ENCODE peak calls at places on chromosome 9, in nine cellular contexts. U is HS-27A; Q is M059J; L is stimulated activated CD4-positive, alpha-beta T cell treated with anti-CD3 and anti-CD28 coated beads, Interleukin-1b, Interleukin-23, amount 100 ng/mL, for 24 hours; Z is IMR-90; V is activated T-cell treated with anti-CD3 and anti-CD28 coated beads, Interleukin-2, amount 50 U/mL, for 72 hours; E is MG63; O is ELR; G is activated naive CD4-positive, alpha-beta T cell. J is an unnamed sample.

GRCh38 chr9:70389642-70390266 is 24.7 kb downstream of the KLF9 start:
- DNase-seq in U (no peak), Q (peak; percentile 38), L (no peak), Z (peak; percentile 49), V (no peak), E (no peak), O (peak; percentile 42), G (no peak), J (no peak)

GRCh38 chr9:89522261-89522978 is 24.5 kb upstream of the SEMA4D start:
- DNase-seq in U (no peak), Q (peak; percentile 68), L (no peak), Z (no peak), V (peak; percentile 81), E (no peak), O (peak; percentile 1), G (no peak), J (peak; percentile 82)

GRCh38 chr9:18359335-18359734 is 114.6 kb upstream of the ADAMTSL1 start:
- DNase-seq in U (no peak), Q (peak; percentile 79), L (no peak), Z (peak; percentile 83), V (no peak), E (no peak), O (peak; percentile 79), G (no peak), J (no peak)

GRCh38 chr9:109907400-109907799 is 127.4 kb downstream of the PALM2AKAP2 start:
- DNase-seq in U (no peak), Q (no peak), L (no peak), Z (no peak), V (no peak), E (no peak), O (no peak), G (no peak), J (no peak)

GRCh38 chr9:14198544-14199510 is 115.1 kb downstream of the NFIB start:
- DNase-seq in U (no peak), Q (peak; percentile 58), L (no peak), Z (no peak), V (no peak), E (peak; percentile 100), O (no peak), G (no peak), J (no peak)

GRCh38 chr9:74122661-74123060 is 374.5 kb upstream of the RORB start:
- DNase-seq in U (no peak), Q (no peak), L (no peak), Z (no peak), V (peak; percentile 4), E (no peak), O (no peak), G (no peak), J (no peak)

GRCh38 chr9:117535439-117535838 is 120.6 kb upstream of the ASTN2 start:
- DNase-seq in U (no peak), Q (no peak), L (no peak), Z (no peak), V (no peak), E (no peak), O (no peak), G (no peak), J (no peak)

GRCh38 chr9:124423155-124423554 is 7.9 kb upstream of the PSMB7 start:
- DNase-seq in U (no peak), Q (no peak), L (no peak), Z (no peak), V (no peak), E (no peak), O (no peak), G (no peak), J (no peak)

GRCh38 chr9:137253717-137254623 is 1.2 kb upstream of the NELFB start:
- DNase-seq in U (no peak), Q (peak; percentile 26), L (no peak), Z (no peak), V (no peak), E (no peak), O (peak; percentile 40), G (no peak), J (no peak)

GRCh38 chr9:137475666-137476065 is 16.5 kb upstream of the NSMF start:
- DNase-seq in U (no peak), Q (no peak), L (no peak), Z (no peak), V (no peak), E (no peak), O (no peak), G (no peak), J (no peak)

GRCh38 chr9:130576176-130576575 is 3.2 kb upstream of the FUBP3 start:
- DNase-seq in U (no peak), Q (no peak), L (no peak), Z (no peak), V (no peak), E (no peak), O (no peak), G (no peak), J (no peak)

GRCh38 chr9:20848490-20848889 is 164.4 kb downstream of the FOCAD start:
- DNase-seq in U (no peak), Q (peak; percentile 62), L (no peak), Z (peak; percentile 41), V (no peak), E (no peak), O (peak; percentile 45), G (no peak), J (no peak)

GRCh38 chr9:136886610-136887597 is 588 bp downstream of the TRAF2 start:
- DNase-seq in U (no peak), Q (peak; percentile 24), L (peak; percentile 46), Z (peak; percentile 16), V (peak; percentile 61), E (peak; percentile 41), O (peak; percentile 46), G (no peak), J (peak; percentile 56)

GRCh38 chr9:80285325-80285724 is 713.6 kb downstream of the TLE4 start:
- DNase-seq in U (no peak), Q (peak; percentile 8), L (no peak), Z (peak; percentile 7), V (no peak), E (no peak), O (peak; percentile 20), G (no peak), J (no peak)

GRCh38 chr9:129832957-129833356 is 2.1 kb downstream of the C9orf78 start:
- DNase-seq in U (no peak), Q (peak; percentile 46), L (no peak), Z (peak; percentile 20), V (no peak), E (no peak), O (peak; percentile 30), G (no peak), J (no peak)

GRCh38 chr9:89530721-89531120 is 32.8 kb upstream of the SEMA4D start:
- DNase-seq in U (no peak), Q (no peak), L (no peak), Z (no peak), V (no peak), E (no peak), O (no peak), G (no peak), J (no peak)

GRCh38 chr9:106307670-106308069 is 555.3 kb upstream of the ZNF462 start:
- DNase-seq in U (no peak), Q (no peak), L (no peak), Z (no peak), V (no peak), E (no peak), O (peak; percentile 36), G (no peak), J (no peak)

GRCh38 chr9:133090752-133091325 is 29.1 kb downstream of the CEL start:
- DNase-seq in U (no peak), Q (no peak), L (no peak), Z (no peak), V (no peak), E (no peak), O (no peak), G (no peak), J (no peak)

GRCh38 chr9:68530618-68531017 is 10.1 kb downstream of the TMEM252 start:
- DNase-seq in U (no peak), Q (no peak), L (no peak), Z (peak; percentile 19), V (no peak), E (no peak), O (no peak), G (no peak), J (no peak)

GRCh38 chr9:8863064-8863463 is 1063.5 kb upstream of the DMAC1 start:
- DNase-seq in U (no peak), Q (no peak), L (no peak), Z (no peak), V (no peak), E (no peak), O (no peak), G (no peak), J (no peak)

GRCh38 chr9:4739587-4740372 is 1.2 kb downstream of the AK3 start:
- DNase-seq in U (no peak), Q (peak; percentile 36), L (no peak), Z (no peak), V (no peak), E (no peak), O (no peak), G (no peak), J (no peak)

GRCh38 chr9:135254176-135255032 is 166.9 kb downstream of the OLFM1 start:
- DNase-seq in U (no peak), Q (no peak), L (no peak), Z (no peak), V (no peak), E (no peak), O (no peak), G (no peak), J (no peak)